ENCODE peak calls at places on chromosomes 3 and 15, in five cellular contexts. T is SK-N-SH, A is IMR-90, F is HepG2, H is K562. D is an unnamed sample.

GRCh38 chr3:197374951-197375560 is 76.6 kb upstream of the DLG1 start:
- DNase-seq in T (peak; percentile 5), A (no peak), F (no peak), H (no peak), D (no peak)

GRCh38 chr3:126111126-126111551 is 27.2 kb upstream of the SLC41A3 start:
- DNase-seq in T (peak; percentile 11), A (no peak), F (no peak), H (no peak), D (no peak)

GRCh38 chr3:127865941-127866340 is 43.6 kb upstream of the MGLL start:
- DNase-seq in T (no peak), A (peak; percentile 49), F (no peak), H (no peak), D (no peak)

GRCh38 chr15:68749365-68750141 is 71.1 kb downstream of the ANP32A start:
- DNase-seq in T (peak; percentile 62), A (no peak), F (no peak), H (no peak), D (no peak)

GRCh38 chr15:66894986-66895780 is 170.2 kb upstream of the SMAD3 start:
- DNase-seq in T (no peak), A (no peak), F (no peak), H (no peak), D (no peak)

GRCh38 chr3:7456376-7456775 is 595.5 kb downstream of the GRM7 start:
- DNase-seq in T (no peak), A (no peak), F (no peak), H (no peak), D (no peak)

GRCh38 chr3:55721716-55722484 is 234.8 kb upstream of the WNT5A start:
- DNase-seq in T (peak; percentile 45), A (peak; percentile 51), F (no peak), H (peak; percentile 8), D (no peak)

GRCh38 chr3:184540777-184541681 is 20.6 kb upstream of the EPHB3 start:
- DNase-seq in T (no peak), A (peak; percentile 6), F (peak; percentile 56), H (peak; percentile 61), D (no peak)

GRCh38 chr15:78034495-78035191 is 42.9 kb downstream of the TBC1D2B start:
- DNase-seq in T (no peak), A (peak; percentile 38), F (no peak), H (no peak), D (peak; percentile 66)

GRCh38 chr3:169813757-169814517 is 1.2 kb upstream of the LRRC34 start:
- DNase-seq in T (no peak), A (no peak), F (peak; percentile 33), H (no peak), D (peak; percentile 83)

GRCh38 chr15:62962101-62962995 is 80.2 kb upstream of the TPM1 start:
- DNase-seq in T (no peak), A (no peak), F (no peak), H (no peak), D (no peak)

GRCh38 chr3:50212502-50212901 is 7.4 kb downstream of the SLC38A3 start:
- DNase-seq in T (no peak), A (no peak), F (no peak), H (no peak), D (no peak)

GRCh38 chr3:76811418-76811817 is 228.5 kb upstream of the ROBO2 start:
- DNase-seq in T (no peak), A (peak; percentile 1), F (no peak), H (no peak), D (no peak)

GRCh38 chr3:33061782-33062181 is 35.2 kb downstream of the GLB1 start:
- DNase-seq in T (no peak), A (peak; percentile 83), F (no peak), H (no peak), D (no peak)

DNA sequence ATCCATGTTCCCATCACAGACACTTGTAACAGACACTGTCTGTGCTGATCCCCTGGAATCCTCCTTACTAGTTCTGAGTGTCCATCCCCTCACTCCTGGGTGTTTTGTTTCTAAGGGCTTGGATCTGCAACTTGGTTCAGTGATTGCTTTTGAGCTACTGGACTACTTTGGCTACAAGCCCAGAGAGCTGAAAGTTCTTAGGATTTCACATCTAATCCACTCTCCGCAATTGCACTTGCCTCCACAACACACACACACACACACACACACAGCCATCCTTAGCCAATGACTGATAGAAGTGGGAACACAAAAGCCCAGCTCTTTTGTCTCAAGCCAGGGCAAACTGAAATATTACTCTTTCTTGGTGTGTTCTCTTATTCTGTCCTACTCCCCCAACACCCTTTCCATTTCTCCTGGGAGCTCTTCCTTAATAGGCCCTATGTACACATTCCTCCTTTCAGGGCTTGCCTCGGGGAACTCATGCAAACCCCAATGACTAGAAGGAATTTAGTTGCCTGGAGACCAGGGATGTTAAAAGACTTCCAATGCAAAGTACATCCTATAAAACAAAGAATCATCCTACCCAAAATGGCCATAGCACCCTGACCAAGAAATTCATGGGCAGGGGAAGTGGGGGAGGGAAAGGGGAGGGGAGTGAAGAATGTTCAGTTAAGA is 206.1 kb upstream of the UBE2E2 start:
- DNase-seq in T (no peak), A (no peak), F (no peak), H (no peak), D (no peak)
- TF ChIP-seq MXI1 in T (no peak), A (no peak), F (no peak), H (no peak), D (no peak)

GRCh38 chr3:176595307-176595706 is 602.0 kb downstream of the TBL1XR1 start:
- DNase-seq in T (no peak), A (peak; percentile 24), F (no peak), H (no peak), D (no peak)
- TF ChIP-seq MXI1 in T (no peak), A (no peak), F (no peak), H (no peak), D (no peak)

GRCh38 chr3:65425880-65426279 is 612.8 kb downstream of the MAGI1 start:
- DNase-seq in T (peak; percentile 29), A (peak; percentile 44), F (peak; percentile 18), H (no peak), D (no peak)
- TF ChIP-seq MXI1 in T (no peak), A (no peak), F (no peak), H (no peak), D (no peak)

GRCh38 chr3:153232737-153233330 is 70.8 kb downstream of the RAP2B start:
- DNase-seq in T (no peak), A (peak; percentile 88), F (no peak), H (no peak), D (no peak)
- TF ChIP-seq MXI1 in T (no peak), A (no peak), F (no peak), H (no peak), D (no peak)

GRCh38 chr3:100630664-100631063 is 21.3 kb downstream of the ADGRG7 start:
- DNase-seq in T (no peak), A (peak; percentile 15), F (no peak), H (no peak), D (no peak)

GRCh38 chr3:100637197-100637631 is 27.8 kb downstream of the ADGRG7 start:
- DNase-seq in T (no peak), A (peak; percentile 28), F (peak; percentile 3), H (no peak), D (no peak)

GRCh38 chr3:100629728-100630127 is 20.3 kb downstream of the ADGRG7 start:
- DNase-seq in T (no peak), A (no peak), F (no peak), H (no peak), D (no peak)

GRCh38 chr3:100635273-100635701 is 25.9 kb downstream of the ADGRG7 start:
- DNase-seq in T (no peak), A (no peak), F (peak; percentile 43), H (no peak), D (no peak)

GRCh38 chr3:100634493-100635272 is 25.3 kb downstream of the ADGRG7 start:
- DNase-seq in T (no peak), A (peak; percentile 6), F (peak; percentile 38), H (no peak), D (peak; percentile 31)
- TF ChIP-seq MXI1 in T (no peak), A (no peak), F (peak; percentile 19), H (no peak), D (no peak)

GRCh38 chr3:174440741-174441587 is 418.2 kb upstream of the NAALADL2 start:
- DNase-seq in T (peak; percentile 85), A (peak; percentile 92), F (peak; percentile 31), H (peak; percentile 59), D (no peak)
- TF ChIP-seq MXI1 in T (peak; percentile 55), A (no peak), F (no peak), H (no peak), D (no peak)

DNA sequence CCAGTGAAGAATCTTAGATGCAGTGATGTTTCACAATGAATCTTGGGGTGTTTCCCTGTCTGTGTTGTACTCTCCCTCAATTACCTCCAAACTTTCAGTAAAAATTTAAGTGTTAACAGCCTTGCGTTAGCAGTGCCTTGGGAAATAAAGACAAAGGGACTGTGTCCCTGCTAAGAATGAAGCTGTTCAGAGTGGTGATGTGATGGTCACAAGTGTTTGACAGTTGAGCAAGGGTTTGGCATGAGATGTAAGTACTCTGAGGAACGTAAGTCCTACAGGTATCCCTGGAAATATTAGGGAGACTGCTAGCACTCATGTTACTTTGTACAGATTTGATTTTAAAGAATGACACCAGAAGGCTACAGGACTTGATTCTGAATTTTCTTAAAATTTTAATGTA is 304.3 kb upstream of the DPH6 start:
- DNase-seq in T (no peak), A (no peak), F (no peak), H (no peak), D (no peak)
- TF ChIP-seq MXI1 in T (no peak), A (no peak), F (no peak), H (no peak), D (no peak)

GRCh38 chr3:136042608-136043221 is 77.2 kb downstream of the PPP2R3A start:
- DNase-seq in T (peak; percentile 53), A (peak; percentile 70), F (peak; percentile 35), H (peak; percentile 21), D (no peak)
- TF ChIP-seq MXI1 in T (no peak), A (no peak), F (no peak), H (no peak), D (no peak)

D was measured in GM12878.